ENCODE peak calls at places on chromosome 18, in nine cellular contexts. T, Z, C, F, V, D, K, L and H are unnamed samples.

GRCh38 chr18:62506495-62507143 is 16.2 kb upstream of the ZCCHC2 start:
- DNase-seq in T (no peak), Z (no peak), C (no peak), F (no peak), V (no peak), D (no peak), K (no peak), L (no peak), H (no peak)

GRCh38 chr18:31430072-31430471 is 17.5 kb upstream of the DSG3 start:
- DNase-seq in T (no peak), Z (no peak), C (no peak), F (no peak), V (no peak), D (no peak), K (no peak), L (no peak), H (no peak)

GRCh38 chr18:22504665-22505064 is 87.0 kb upstream of the CTAGE1 start:
- DNase-seq in T (no peak), Z (no peak), C (no peak), F (no peak), V (no peak), D (no peak), K (peak; percentile 48), L (no peak), H (no peak)

GRCh38 chr18:35934891-35935290 is 37.6 kb upstream of the RMP24 start:
- DNase-seq in T (no peak), Z (no peak), C (no peak), F (no peak), V (no peak), D (no peak), K (no peak), L (no peak), H (no peak)

GRCh38 chr18:54210463-54210862 is 14.0 kb downstream of the MBD2 start:
- DNase-seq in T (no peak), Z (peak; percentile 43), C (no peak), F (no peak), V (no peak), D (no peak), K (no peak), L (no peak), H (no peak)

GRCh38 chr18:50706199-50706598 is 113.6 kb downstream of the MRO start:
- DNase-seq in T (no peak), Z (no peak), C (no peak), F (no peak), V (no peak), D (no peak), K (no peak), L (no peak), H (no peak)

GRCh38 chr18:41949206-41949920 is 5.7 kb upstream of the PIK3C3 start:
- DNase-seq in T (no peak), Z (no peak), C (no peak), F (no peak), V (no peak), D (no peak), K (no peak), L (no peak), H (no peak)

GRCh38 chr18:48018806-48019295 is 88.4 kb upstream of the SMAD2 start:
- DNase-seq in T (no peak), Z (no peak), C (no peak), F (no peak), V (no peak), D (no peak), K (no peak), L (no peak), H (no peak)

GRCh38 chr18:68763082-68763481 is 34.8 kb upstream of the CCDC102B start:
- DNase-seq in T (no peak), Z (no peak), C (no peak), F (peak; percentile 24), V (peak; percentile 61), D (no peak), K (no peak), L (no peak), H (no peak)

GRCh38 chr18:2656237-2657042 is 914 bp downstream of the SMCHD1 start:
- DNase-seq in T (peak; percentile 67), Z (peak; percentile 45), C (peak; percentile 74), F (peak; percentile 56), V (peak; percentile 56), D (no peak), K (no peak), L (peak; percentile 68), H (peak; percentile 17)

GRCh38 chr18:80210312-80211083 is 36.8 kb downstream of the PARD6G start:
- DNase-seq in T (no peak), Z (no peak), C (peak; percentile 37), F (no peak), V (no peak), D (peak; percentile 54), K (no peak), L (no peak), H (no peak)

GRCh38 chr18:3649135-3649558 is 199.2 kb downstream of the TGIF1 start:
- DNase-seq in T (no peak), Z (no peak), C (no peak), F (no peak), V (no peak), D (no peak), K (no peak), L (no peak), H (no peak)

GRCh38 chr18:3402962-3403585 is 46.9 kb upstream of the TGIF1 start:
- DNase-seq in T (no peak), Z (peak; percentile 13), C (peak; percentile 55), F (no peak), V (peak; percentile 70), D (no peak), K (no peak), L (no peak), H (no peak)

GRCh38 chr18:77366725-77367641 is 117.3 kb downstream of the GALR1 start:
- DNase-seq in T (peak; percentile 57), Z (no peak), C (no peak), F (no peak), V (peak; percentile 2), D (no peak), K (no peak), L (no peak), H (no peak)

GRCh38 chr18:59779979-59780378 is 82.8 kb upstream of the CCBE1 start:
- DNase-seq in T (no peak), Z (no peak), C (no peak), F (peak; percentile 2), V (peak; percentile 82), D (no peak), K (peak; percentile 92), L (no peak), H (no peak)

GRCh38 chr18:12843420-12844346 is 40.4 kb downstream of the PTPN2 start:
- DNase-seq in T (no peak), Z (no peak), C (no peak), F (no peak), V (peak; percentile 31), D (no peak), K (no peak), L (no peak), H (no peak)
- H3K4me1 ChIP-seq in T (peaks cover under 1% of the 10 kb centered on the region), Z (peaks cover 56% of the 10 kb centered on the region), C (no peaks in the 10 kb centered on the region), F (no peaks in the 10 kb centered on the region), V (peaks cover 10% of the 10 kb centered on the region), D (no peaks in the 10 kb centered on the region), K (peaks cover 34% of the 10 kb centered on the region), L (peaks cover 36% of the 10 kb centered on the region), H (peaks cover under 1% of the 10 kb centered on the region)

DNA sequence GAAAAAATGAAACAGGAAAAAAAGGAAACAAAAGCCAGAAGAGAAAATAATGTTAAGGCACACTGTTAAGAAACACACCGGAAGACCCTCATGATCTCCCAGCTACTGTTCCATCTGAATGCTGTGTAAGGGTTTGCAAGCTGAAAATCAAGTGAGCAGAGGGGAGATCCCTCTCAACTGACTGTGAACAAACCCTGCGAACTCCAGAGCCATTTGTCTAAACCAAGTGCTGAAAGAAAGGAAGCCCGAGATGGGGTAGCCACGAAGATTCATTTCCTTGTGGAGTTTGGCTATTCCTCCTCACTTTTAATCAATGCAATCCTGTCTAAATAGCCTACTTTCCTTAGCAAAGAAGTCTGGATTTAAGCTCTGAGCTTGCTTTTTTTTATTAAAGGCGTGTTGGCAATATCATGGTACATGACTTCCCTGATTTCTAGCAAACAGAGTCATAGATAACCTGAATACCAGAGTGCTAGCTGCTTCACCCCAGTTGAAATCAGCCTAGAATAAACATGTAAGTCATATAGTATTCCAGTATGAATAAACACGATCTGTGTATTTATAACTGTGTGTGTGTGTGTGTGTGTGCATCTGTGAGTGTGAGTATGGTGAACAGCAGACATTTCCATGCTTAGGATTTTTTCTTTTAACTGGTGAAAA is 365.2 kb downstream of the ZNF521 start:
- DNase-seq in T (no peak), Z (no peak), C (peak; percentile 48), F (peak; percentile 39), V (no peak), D (no peak), K (no peak), L (no peak), H (no peak)
- H3K27ac ChIP-seq in T (no peak overlapping the region), Z (no peak overlapping the region), C (peak overlapping the region; percentile 67), F (no peak overlapping the region), V (no peak overlapping the region), D (peak overlapping the region; percentile 80), K (no peak overlapping the region), L (no peak overlapping the region), H (peak overlapping the region; percentile 82)

DNA sequence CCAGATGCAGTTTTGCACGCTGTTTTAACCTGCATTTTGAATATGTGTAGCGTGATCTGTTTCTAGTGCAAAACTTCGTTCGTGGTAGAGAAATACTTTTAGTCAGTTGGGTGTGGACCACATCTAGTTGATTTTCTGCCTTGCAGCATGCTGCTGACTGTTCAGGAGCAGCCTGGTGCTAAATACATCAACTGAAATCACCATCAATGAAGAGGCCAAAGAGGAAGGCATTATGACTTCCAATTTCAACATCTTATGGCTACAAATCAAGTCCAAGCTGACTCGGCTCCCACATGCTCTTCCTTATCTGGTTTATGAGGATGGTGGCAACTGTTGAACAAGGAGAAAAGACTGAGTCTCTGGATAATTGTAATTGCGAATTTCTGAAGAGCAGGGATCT is 298.5 kb downstream of the ZNF521 start:
- DNase-seq in T (no peak), Z (no peak), C (no peak), F (no peak), V (no peak), D (no peak), K (no peak), L (no peak), H (no peak)
- H3K27me3 ChIP-seq in T (no peaks in the 10 kb centered on the region), Z (no peaks in the 10 kb centered on the region), C (peaks cover 7% of the 10 kb centered on the region), F (no peaks in the 10 kb centered on the region), V (no peaks in the 10 kb centered on the region), D (no peaks in the 10 kb centered on the region), K (no peaks in the 10 kb centered on the region), L (no peaks in the 10 kb centered on the region), H (no peaks in the 10 kb centered on the region)

GRCh38 chr18:55457028-55457427 is 131.0 kb downstream of the TCF4 start:
- DNase-seq in T (no peak), Z (no peak), C (no peak), F (no peak), V (no peak), D (no peak), K (no peak), L (no peak), H (no peak)

GRCh38 chr18:55455938-55456337 is 132.1 kb downstream of the TCF4 start:
- DNase-seq in T (no peak), Z (no peak), C (no peak), F (no peak), V (no peak), D (no peak), K (no peak), L (no peak), H (no peak)

GRCh38 chr18:55449412-55450140 is 138.4 kb downstream of the TCF4 start:
- DNase-seq in T (no peak), Z (no peak), C (no peak), F (no peak), V (no peak), D (no peak), K (no peak), L (no peak), H (no peak)

GRCh38 chr18:55452123-55452611 is 135.8 kb downstream of the TCF4 start:
- DNase-seq in T (no peak), Z (no peak), C (no peak), F (no peak), V (peak; percentile 8), D (no peak), K (no peak), L (no peak), H (peak; percentile 29)

GRCh38 chr18:55453186-55453585 is 134.8 kb downstream of the TCF4 start:
- DNase-seq in T (no peak), Z (no peak), C (no peak), F (no peak), V (no peak), D (no peak), K (no peak), L (no peak), H (no peak)
- H3K4me1 ChIP-seq in T (no peaks in the 10 kb centered on the region), Z (no peaks in the 10 kb centered on the region), C (no peaks in the 10 kb centered on the region), F (no peaks in the 10 kb centered on the region), V (no peaks in the 10 kb centered on the region), D (peaks cover 12% of the 10 kb centered on the region), K (no peaks in the 10 kb centered on the region), L (no peaks in the 10 kb centered on the region), H (peaks cover 50% of the 10 kb centered on the region)